ENCODE peak calls at places on chromosomes 3 and 15, in seven cellular contexts. V is HCT116, L is adrenal gland, P is ovary, B is A549, H is IMR-90, D is transverse colon. W is an unnamed sample.

GRCh38 chr3:108488631-108489030 is 21.8 kb downstream of the MYH15 start:
- DNase-seq in V (no peak), L (no peak), P (no peak), B (no peak), H (peak), D (no peak), W (no peak)

GRCh38 chr3:133895208-133896001 is at the start of gene RAB6B:
- DNase-seq in V (no peak), L (peak), P (peak), B (no peak), H (peak), D (no peak), W (no peak)

GRCh38 chr15:100910119-100910518 is 9.0 kb upstream of the LRRK1 start:
- DNase-seq in V (no peak), L (no peak), P (no peak), B (no peak), H (no peak), D (no peak), W (no peak)

GRCh38 chr15:36332301-36332700 is 247.1 kb upstream of the CDIN1 start:
- DNase-seq in V (no peak), L (no peak), P (no peak), B (no peak), H (peak), D (no peak), W (no peak)

GRCh38 chr3:46960081-46960701 is 16.4 kb downstream of the CCDC12 start:
- DNase-seq in V (no peak), L (peak), P (no peak), B (no peak), H (peak), D (no peak), W (no peak)

GRCh38 chr15:40320931-40321371 is 2.5 kb upstream of the INAFM2 start:
- DNase-seq in V (peak), L (peak), P (peak), B (peak), H (peak), D (peak), W (peak)

GRCh38 chr3:127019449-127019848 is 36.5 kb downstream of the PLXNA1 start:
- DNase-seq in V (no peak), L (no peak), P (no peak), B (no peak), H (peak), D (no peak), W (peak)

GRCh38 chr3:90092994-90093393 is 985.6 kb downstream of the EPHA3 start:
- DNase-seq in V (no peak), L (no peak), P (no peak), B (peak), H (peak), D (no peak), W (no peak)

GRCh38 chr3:29215948-29216347 is 64.9 kb upstream of the RBMS3 start:
- DNase-seq in V (no peak), L (no peak), P (no peak), B (no peak), H (peak), D (no peak), W (no peak)

GRCh38 chr15:28921925-28922711 is 36.3 kb downstream of the APBA2 start:
- DNase-seq in V (no peak), L (no peak), P (no peak), B (no peak), H (no peak), D (no peak), W (no peak)

GRCh38 chr3:130705501-130705900 is 41.1 kb downstream of the PIK3R4 start:
- DNase-seq in V (no peak), L (no peak), P (no peak), B (no peak), H (no peak), D (no peak), W (no peak)

GRCh38 chr3:164515256-164515655 is 563.0 kb downstream of the SI start:
- DNase-seq in V (no peak), L (no peak), P (no peak), B (no peak), H (no peak), D (no peak), W (no peak)

GRCh38 chr3:50164056-50164455 is 8.9 kb downstream of the SEMA3F start:
- DNase-seq in V (no peak), L (peak), P (peak), B (peak), H (peak), D (peak), W (peak)

GRCh38 chr3:58463181-58463941 is 28.5 kb upstream of the KCTD6 start:
- DNase-seq in V (peak), L (peak), P (peak), B (peak), H (peak), D (peak), W (peak)

GRCh38 chr3:116886202-116886893 is 176.8 kb downstream of the TUSC7 start:
- DNase-seq in V (no peak), L (no peak), P (no peak), B (no peak), H (no peak), D (no peak), W (no peak)

GRCh38 chr15:73394782-73395181 is 26.0 kb upstream of the HCN4 start:
- DNase-seq in V (no peak), L (no peak), P (no peak), B (no peak), H (no peak), D (no peak), W (no peak)

GRCh38 chr3:21390136-21390535 is 360.9 kb downstream of the ZNF385D start:
- DNase-seq in V (no peak), L (no peak), P (no peak), B (peak), H (peak), D (no peak), W (no peak)

GRCh38 chr15:63043391-63044076 is 987 bp downstream of the TPM1 start:
- DNase-seq in V (no peak), L (peak), P (peak), B (no peak), H (no peak), D (no peak), W (no peak)
- TF ChIP-seq POLR2A in V (no peak), L (no peak), P (no peak), B (no peak), H (no peak), D (no peak), W (no peak)

GRCh38 chr3:131896285-131896684 is 138.5 kb downstream of the CPNE4 start:
- DNase-seq in V (no peak), L (no peak), P (no peak), B (no peak), H (no peak), D (no peak), W (no peak)
- H3K4me3 ChIP-seq in V (no peak), L (no peak), P (no peak), B (no peak), H (no peak), D (no peak), W (no peak)

GRCh38 chr3:159783780-159784747 is 204.6 kb upstream of the IL12A start:
- DNase-seq in V (no peak), L (no peak), P (no peak), B (no peak), H (no peak), D (no peak), W (peak)

GRCh38 chr3:159782724-159783421 is 205.8 kb upstream of the IL12A start:
- DNase-seq in V (no peak), L (no peak), P (no peak), B (peak), H (no peak), D (peak), W (no peak)

GRCh38 chr3:159776779-159777178 is 211.9 kb upstream of the IL12A start:
- DNase-seq in V (no peak), L (no peak), P (no peak), B (no peak), H (no peak), D (no peak), W (no peak)

GRCh38 chr3:159781867-159782266 is 206.8 kb upstream of the IL12A start:
- DNase-seq in V (no peak), L (no peak), P (no peak), B (no peak), H (no peak), D (peak), W (no peak)

DNA sequence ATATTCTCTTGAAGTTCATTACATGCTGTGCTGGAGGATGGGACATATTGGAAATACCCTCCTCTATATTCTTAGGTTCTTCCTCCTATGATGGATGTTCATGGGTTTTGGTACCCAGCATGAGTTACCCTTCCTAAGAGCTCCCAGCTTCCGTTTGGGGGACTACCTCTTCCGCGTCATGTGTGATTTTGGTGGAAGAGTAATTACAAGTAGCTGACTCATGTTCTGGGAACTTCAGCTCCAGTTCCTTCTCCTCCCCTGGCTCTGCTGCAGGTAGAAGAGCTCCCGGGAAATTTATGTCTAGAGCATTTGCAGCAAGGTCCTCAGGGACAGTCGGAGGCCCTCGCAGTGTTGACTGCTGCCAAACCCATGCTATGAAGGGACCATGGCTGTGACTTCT is 208.8 kb upstream of the IL12A start:
- DNase-seq in V (no peak), L (no peak), P (no peak), B (no peak), H (no peak), D (no peak), W (no peak)
- TF ChIP-seq POLR2A in V (no peak), L (no peak), P (no peak), B (no peak), H (no peak), D (no peak), W (no peak)

GRCh38 chr3:198113219-198114053 is 153.4 kb downstream of the LMLN start:
- DNase-seq in V (no peak), L (peak), P (no peak), B (no peak), H (no peak), D (no peak), W (no peak)
- H3K4me3 ChIP-seq in V (no peak), L (peak), P (no peak), B (no peak), H (no peak), D (no peak), W (no peak)

GRCh38 chr15:57551717-57552677 is 39.7 kb upstream of the MYZAP start:
- DNase-seq in V (peak), L (no peak), P (no peak), B (peak), H (peak), D (no peak), W (no peak)
- TF ChIP-seq POLR2A in V (no peak), L (no peak), P (no peak), B (no peak), H (no peak), D (no peak), W (no peak)

DNA sequence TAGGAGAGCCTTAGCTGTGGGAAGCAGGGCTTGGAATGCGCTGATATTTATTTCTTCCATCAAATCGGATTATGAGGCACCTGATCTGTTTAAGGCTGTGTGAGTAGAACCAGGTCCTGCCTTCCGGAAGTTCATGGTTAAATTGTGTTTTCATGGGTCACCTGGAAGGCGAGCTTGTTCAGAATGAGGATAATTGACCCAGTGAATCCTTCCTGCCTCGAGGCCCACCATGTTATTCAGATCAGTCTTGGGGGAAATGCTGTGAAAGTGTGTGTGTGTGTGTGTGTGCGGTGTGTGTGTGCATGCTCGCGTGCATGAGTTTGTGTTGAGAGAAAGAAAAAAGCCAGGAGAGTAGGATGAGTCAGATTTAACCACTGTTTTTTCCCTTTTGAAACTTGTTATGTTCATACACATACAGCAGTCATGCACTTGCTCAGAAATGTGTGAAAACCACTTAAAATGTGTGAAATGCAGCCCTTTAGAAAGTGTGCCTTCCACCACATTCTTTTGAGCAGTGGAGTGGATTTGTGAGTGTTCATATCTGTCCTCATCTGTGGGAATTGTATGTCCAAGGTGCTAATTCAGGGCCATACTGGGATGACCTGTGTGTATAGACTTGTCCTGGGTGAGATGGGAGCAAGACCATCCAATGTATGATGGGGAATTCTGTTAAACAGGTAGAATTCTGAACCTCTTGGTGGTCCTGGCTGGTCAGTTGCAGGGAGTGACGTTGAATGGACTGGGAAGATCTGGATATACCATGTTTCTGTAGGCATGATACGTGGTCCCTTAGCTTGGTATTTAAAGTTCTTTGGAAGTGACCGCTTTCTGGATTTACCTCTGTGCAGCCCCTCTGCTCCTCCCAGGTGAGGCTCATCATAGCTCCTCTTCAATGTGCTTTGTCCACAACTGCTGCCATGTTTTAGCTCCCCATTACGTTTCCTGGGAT is 36.9 kb downstream of the SMAD3 start:
- DNase-seq in V (no peak), L (no peak), P (no peak), B (no peak), H (peak), D (no peak), W (no peak)
- H3K4me3 ChIP-seq in V (no peak), L (no peak), P (no peak), B (no peak), H (no peak), D (no peak), W (no peak)